ENCODE peak calls at places on chromosomes 13 and 19, in seven cellular contexts. V is brain microvascular endothelial cell, N is body of pancreas, T is psoas muscle, X is heart right ventricle, E is HFF-Myc, M is foreskin fibroblast. P is an unnamed sample.

GRCh38 chr13:100941811-100942361 is 267.3 kb upstream of the TMTC4 start:
- DNase-seq in V (no peak), N (no peak), T (no peak), X (no peak), E (no peak), M (no peak), P (no peak)

GRCh38 chr13:101875717-101876393 is 423.4 kb downstream of the ITGBL1 start:
- DNase-seq in V (peak; percentile 92), N (no peak), T (no peak), X (no peak), E (no peak), M (peak; percentile 54), P (peak; percentile 12)

GRCh38 chr19:45446295-45446694 is 21.5 kb upstream of the FOSB start:
- DNase-seq in V (no peak), N (no peak), T (no peak), X (no peak), E (no peak), M (peak; percentile 63), P (no peak)

GRCh38 chr19:29696045-29696682 is 18.9 kb downstream of the C19orf12 start:
- DNase-seq in V (no peak), N (no peak), T (no peak), X (no peak), E (no peak), M (no peak), P (no peak)

GRCh38 chr13:80337011-80337688 is 3.8 kb downstream of the SPRY2 start:
- DNase-seq in V (no peak), N (no peak), T (no peak), X (no peak), E (no peak), M (peak; percentile 54), P (no peak)

GRCh38 chr13:91510058-91510457 is 111.6 kb downstream of the GPC5 start:
- DNase-seq in V (no peak), N (no peak), T (no peak), X (no peak), E (no peak), M (no peak), P (no peak)

GRCh38 chr19:29614046-29614445 is 8.0 kb downstream of the POP4 start:
- DNase-seq in V (no peak), N (no peak), T (no peak), X (no peak), E (no peak), M (no peak), P (no peak)

GRCh38 chr13:102907016-102907756 is 61.4 kb downstream of the ERCC5 start:
- DNase-seq in V (no peak), N (no peak), T (no peak), X (no peak), E (no peak), M (peak; percentile 42), P (no peak)

GRCh38 chr19:29625316-29625715 is 19.2 kb downstream of the POP4 start:
- DNase-seq in V (no peak), N (no peak), T (no peak), X (no peak), E (no peak), M (no peak), P (no peak)

GRCh38 chr13:107881362-107881761 is 334.0 kb downstream of the LIG4 start:
- DNase-seq in V (no peak), N (no peak), T (no peak), X (no peak), E (no peak), M (no peak), P (no peak)

GRCh38 chr13:100673831-100674362 is 698 bp downstream of the TMTC4 start:
- DNase-seq in V (peak; percentile 84), N (peak; percentile 49), T (peak; percentile 81), X (peak; percentile 71), E (peak; percentile 60), M (peak; percentile 89), P (peak; percentile 69)

GRCh38 chr13:92312823-92313222 is 913.8 kb upstream of the GPC6 start:
- DNase-seq in V (no peak), N (no peak), T (no peak), X (no peak), E (no peak), M (no peak), P (no peak)

GRCh38 chr13:31050486-31051400 is 111.0 kb downstream of the HSPH1 start:
- DNase-seq in V (no peak), N (no peak), T (no peak), X (no peak), E (no peak), M (peak; percentile 38), P (no peak)

GRCh38 chr13:52651880-52652169 is 811 bp upstream of the SUGT1 start:
- DNase-seq in V (no peak), N (no peak), T (no peak), X (no peak), E (no peak), M (no peak), P (peak; percentile 26)

GRCh38 chr13:63092461-63092860 is 1676.8 kb upstream of the PCDH20 start:
- DNase-seq in V (no peak), N (no peak), T (no peak), X (no peak), E (no peak), M (no peak), P (no peak)

GRCh38 chr19:15436012-15436825 is 13.5 kb downstream of the WIZ start:
- DNase-seq in V (no peak), N (no peak), T (peak; percentile 39), X (no peak), E (no peak), M (no peak), P (no peak)

GRCh38 chr19:4803736-4804695 is 12.5 kb downstream of the FEM1A start:
- DNase-seq in V (peak; percentile 34), N (peak; percentile 54), T (peak; percentile 84), X (peak; percentile 69), E (no peak), M (peak; percentile 62), P (no peak)

GRCh38 chr19:42132851-42133528 is 744 bp upstream of the POU2F2 start:
- DNase-seq in V (no peak), N (peak; percentile 75), T (peak; percentile 80), X (peak; percentile 74), E (no peak), M (peak; percentile 81), P (no peak)

GRCh38 chr13:20192470-20193141 is at the start of gene GJB2:
- DNase-seq in V (no peak), N (no peak), T (no peak), X (peak; percentile 23), E (no peak), M (no peak), P (no peak)

GRCh38 chr19:40530091-40530901 is 46.4 kb upstream of the SHKBP1 start:
- DNase-seq in V (no peak), N (peak; percentile 24), T (no peak), X (peak; percentile 32), E (no peak), M (peak; percentile 18), P (no peak)

GRCh38 chr19:55229789-55230182 is 1.2 kb upstream of the TMEM86B start:
- DNase-seq in V (no peak), N (no peak), T (no peak), X (no peak), E (no peak), M (no peak), P (no peak)

GRCh38 chr19:29526730-29527499 is 1.1 kb downstream of the VSTM2B start:
- DNase-seq in V (no peak), N (no peak), T (peak; percentile 34), X (no peak), E (no peak), M (no peak), P (no peak)

GRCh38 chr19:34975056-34975455 is 11.0 kb upstream of the ZNF792 start:
- DNase-seq in V (no peak), N (no peak), T (no peak), X (no peak), E (no peak), M (no peak), P (no peak)
- TF ChIP-seq CTCF in V (no peak), N (no peak), T (no peak), X (no peak), E (no peak), M (no peak), P (no peak)

DNA sequence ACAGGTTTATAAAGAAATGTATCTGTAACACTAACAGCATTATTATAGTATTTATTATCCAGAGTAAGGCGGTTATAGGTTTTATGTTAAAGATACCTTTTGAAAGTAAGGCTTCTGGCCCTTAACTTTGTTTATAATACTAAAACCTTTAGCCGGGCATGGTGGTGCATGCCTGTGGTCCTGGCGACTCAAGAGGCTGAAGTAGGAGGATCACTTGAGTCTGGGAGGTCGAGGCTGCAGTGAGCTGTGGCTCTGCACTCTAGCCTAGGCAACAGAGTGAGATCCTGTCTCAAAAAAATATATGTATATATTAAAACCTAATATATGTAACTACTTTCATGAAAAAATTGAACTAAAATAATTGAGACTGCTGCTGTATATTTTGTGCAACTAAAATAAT is 98.7 kb upstream of the KLF5 start:
- DNase-seq in V (no peak), N (no peak), T (no peak), X (no peak), E (no peak), M (no peak), P (no peak)
- H3K4me3 ChIP-seq in V (no peak overlapping the region), N (no peak overlapping the region), T (no peak overlapping the region), X (no peak overlapping the region), E (no peak overlapping the region), M (no peak overlapping the region), P (no peak overlapping the region)

DNA sequence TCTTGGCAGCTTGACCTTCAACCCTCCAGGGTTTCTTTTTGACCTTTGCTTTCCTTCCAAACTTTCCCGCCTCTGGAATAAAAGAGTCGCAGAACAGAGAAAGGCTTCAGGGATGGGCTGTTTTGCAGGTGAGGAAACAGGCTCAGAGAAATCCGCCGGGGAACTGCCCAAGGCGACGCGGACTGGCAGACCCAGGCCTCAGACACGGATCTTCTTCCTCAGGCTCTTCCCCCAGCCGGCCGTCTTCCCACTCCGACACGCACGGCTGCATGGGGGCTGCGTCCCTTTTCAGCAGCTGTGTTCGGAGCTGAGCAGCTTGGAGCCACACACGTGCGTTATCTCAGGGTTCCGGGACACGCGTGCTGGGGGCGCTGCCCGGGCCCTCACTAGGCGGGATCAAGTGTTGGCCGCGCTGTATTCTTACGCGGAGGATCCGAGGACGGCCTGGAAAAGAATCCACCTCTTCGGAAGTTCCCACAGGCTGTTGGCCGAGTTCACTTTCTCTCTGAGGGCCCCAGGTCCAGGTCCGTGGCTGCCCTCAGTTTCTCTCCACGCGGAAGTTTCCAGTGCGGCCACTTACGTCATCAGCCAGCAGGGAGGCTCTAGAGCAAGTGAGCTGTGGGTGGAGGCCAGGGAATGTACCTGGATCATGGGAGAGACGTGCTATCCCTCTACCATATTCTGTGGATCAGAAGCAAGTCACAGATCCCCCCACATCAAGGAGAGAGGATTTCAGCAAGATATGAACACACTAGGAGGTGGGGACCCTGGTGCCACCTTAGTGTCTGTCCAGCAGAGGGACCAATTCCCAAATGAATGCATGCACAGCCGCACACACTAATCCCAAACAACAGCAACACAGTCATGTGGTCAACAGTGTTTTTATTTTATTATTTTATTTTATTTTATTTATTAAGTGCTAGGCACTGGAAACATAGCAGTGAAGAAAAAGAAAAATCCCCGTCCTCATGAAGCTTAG is 100.4 kb downstream of the ING1 start:
- DNase-seq in V (no peak), N (no peak), T (no peak), X (no peak), E (no peak), M (no peak), P (no peak)
- TF ChIP-seq CTCF in V (peak; percentile 24), N (no peak), T (no peak), X (peak; percentile 8), E (peak; percentile 12), M (no peak), P (no peak)

DNA sequence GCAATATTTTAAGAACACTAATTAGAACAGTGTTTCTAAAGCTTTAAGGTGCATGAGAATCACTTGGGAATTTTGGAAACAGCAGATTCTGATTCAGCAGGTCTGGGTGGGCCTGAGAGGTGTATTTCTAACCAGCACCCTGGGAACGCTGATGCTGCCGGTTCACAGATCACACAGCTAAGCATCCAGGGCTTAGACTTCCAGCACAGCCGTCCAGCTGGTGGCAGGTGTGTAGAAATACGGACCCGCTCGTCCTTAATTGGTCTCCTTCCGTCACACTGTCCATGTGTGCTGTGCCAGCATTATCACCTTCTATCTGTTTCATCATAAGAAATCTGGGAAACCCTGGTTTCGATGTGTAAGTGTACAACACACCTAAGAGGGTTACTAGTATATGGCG is 1029.0 kb downstream of the EFNB2 start:
- DNase-seq in V (no peak), N (no peak), T (no peak), X (no peak), E (no peak), M (no peak), P (no peak)
- H3K4me3 ChIP-seq in V (no peak overlapping the region), N (no peak overlapping the region), T (no peak overlapping the region), X (no peak overlapping the region), E (no peak overlapping the region), M (no peak overlapping the region), P (no peak overlapping the region)

P was measured in epithelial cell of proximal tubule.